ENCODE peak calls at places on chromosomes 4 and X, in six cellular contexts. C, F, E, Z, P and D are unnamed samples.
A peak's percentile ranks its signal among the peaks of the same experiment; 100 is the strongest.

GRCh38 chr4:152936446-152937279 is 540 bp downstream of the FHDC1 start:
- DNase-seq in E (peak; percentile 62), F (peak; percentile 53), C (peak; percentile 12), P (peak; percentile 44), Z (peak; percentile 21), D (peak; percentile 21)

GRCh38 chrX:14528629-14529287 is 578 bp upstream of the GLRA2 start:
- DNase-seq in F (peak; percentile 71), E (peak; percentile 53), P (no peak), C (peak; percentile 44), Z (peak; percentile 71), D (no peak)

GRCh38 chr4:140579278-140579677 is 10.5 kb upstream of the UCP1 start:
- DNase-seq in F (no peak), C (no peak), Z (no peak), E (no peak), P (no peak), D (no peak)

GRCh38 chrX:82813671-82814078 is 694.4 kb upstream of the POU3F4 start:
- DNase-seq in C (no peak), P (peak; percentile 90), F (peak; percentile 48), E (peak; percentile 36), Z (peak; percentile 97), D (peak; percentile 0)

GRCh38 chr4:84849051-84849640 is 117.3 kb downstream of the WDFY3 start:
- DNase-seq in E (no peak), P (no peak), F (no peak), C (no peak), Z (no peak), D (no peak)

GRCh38 chr4:159283697-159284492 is 181.0 kb downstream of the RAPGEF2 start:
- DNase-seq in C (no peak), P (peak; percentile 97), Z (peak; percentile 71), F (no peak), E (peak; percentile 85), D (peak; percentile 61)

GRCh38 chr4:55032788-55033187 is 92.6 kb downstream of the KDR start:
- DNase-seq in E (no peak), Z (peak; percentile 60), F (peak; percentile 58), P (peak; percentile 8), C (no peak), D (no peak)

GRCh38 chr4:7240341-7240740 is 48.0 kb downstream of the SORCS2 start:
- DNase-seq in E (no peak), C (no peak), Z (no peak), P (no peak), F (no peak), D (no peak)

GRCh38 chr4:8872402-8873291 is 1.0 kb upstream of the HMX1 start:
- DNase-seq in C (no peak), E (no peak), P (no peak), F (no peak), Z (no peak), D (no peak)

GRCh38 chr4:8871417-8872401 is at the start of gene HMX1:
- DNase-seq in P (no peak), F (peak; percentile 41), C (no peak), E (peak; percentile 37), Z (no peak), D (no peak)

GRCh38 chr4:8876982-8877779 is 5.5 kb upstream of the HMX1 start:
- DNase-seq in P (no peak), E (no peak), Z (no peak), C (no peak), F (no peak), D (no peak)

GRCh38 chr4:8874896-8875680 is 3.4 kb upstream of the HMX1 start:
- DNase-seq in Z (no peak), C (no peak), E (no peak), F (no peak), P (no peak), D (no peak)

GRCh38 chr4:8874003-8874895 is 2.6 kb upstream of the HMX1 start:
- DNase-seq in E (no peak), F (no peak), P (no peak), Z (no peak), C (no peak), D (no peak)
- TF ChIP-seq EZH2 in E (no peak), F (no peak), P (no peak), Z (no peak), C (no peak), D (peak; percentile 58)

DNA sequence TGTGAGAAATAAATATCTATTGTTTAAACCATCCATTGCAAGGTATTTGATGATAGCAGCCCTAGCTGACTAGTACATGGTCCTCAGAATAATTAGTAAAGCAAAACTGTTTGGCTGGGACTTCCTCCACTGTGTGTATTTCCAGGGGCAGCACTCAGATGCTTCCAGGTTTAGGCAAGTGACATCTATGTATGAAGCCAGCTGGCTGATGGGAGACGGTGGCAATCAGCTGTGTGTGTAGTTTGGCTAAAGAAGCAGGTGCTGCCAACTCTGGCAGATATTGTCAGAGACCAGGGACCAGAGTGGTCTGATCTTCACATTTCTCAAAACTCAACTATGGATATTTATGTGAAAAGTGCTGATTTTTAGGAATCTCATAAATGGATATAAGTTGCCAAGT is 19.1 kb downstream of the HS3ST1 start:
- DNase-seq in Z (no peak), E (no peak), F (no peak), P (no peak), C (no peak), D (no peak)
- H3K79me2 ChIP-seq in Z (no peaks in the 10 kb centered on the region), E (no peaks in the 10 kb centered on the region), F (no peaks in the 10 kb centered on the region), P (no peaks in the 10 kb centered on the region), C (no peaks in the 10 kb centered on the region), D (no peaks in the 10 kb centered on the region)

GRCh38 chr4:41590591-41590990 is 52.6 kb downstream of the LIMCH1 start:
- DNase-seq in E (no peak), P (no peak), C (no peak), Z (peak; percentile 46), F (no peak), D (peak; percentile 77)
- H3K4me1 ChIP-seq in E (no peaks in the 10 kb centered on the region), P (no peaks in the 10 kb centered on the region), C (no peaks in the 10 kb centered on the region), Z (peaks cover 9% of the 10 kb centered on the region), F (no peaks in the 10 kb centered on the region), D (no peaks in the 10 kb centered on the region)

GRCh38 chr4:576245-576821 is at the start of gene TMEM271:
- DNase-seq in E (no peak), P (no peak), Z (no peak), F (no peak), C (no peak), D (no peak)

GRCh38 chr4:577499-578450 is 1.7 kb upstream of the TMEM271 start:
- DNase-seq in F (peak; percentile 57), P (peak; percentile 36), Z (no peak), C (no peak), E (peak; percentile 54), D (no peak)

GRCh38 chr4:579543-580175 is 3.6 kb upstream of the TMEM271 start:
- DNase-seq in C (no peak), F (no peak), Z (no peak), P (no peak), E (no peak), D (no peak)

GRCh38 chr4:576991-577498 is 950 bp upstream of the TMEM271 start:
- DNase-seq in P (no peak), F (no peak), Z (no peak), C (no peak), E (peak; percentile 23), D (no peak)

GRCh38 chr4:578451-579443 is 2.7 kb upstream of the TMEM271 start:
- DNase-seq in C (no peak), E (no peak), F (no peak), P (no peak), Z (no peak), D (no peak)
- TF ChIP-seq EZH2 in C (no peak), E (peak; percentile 45), F (no peak), P (peak; percentile 6), Z (no peak), D (peak; percentile 64)